ENCODE peak calls at places on chromosomes 3 and 15, in nine cellular contexts. D is WERI-Rb-1, H is fibroblast of the aortic adventitia, T is BJ, M is dorsolateral prefrontal cortex, R is uterus, F is fibroblast of lung, L is AG04449, P is HepG2. Y is an unnamed sample.

GRCh38 chr3:50609743-50610085 is 1.9 kb downstream of the CISH start:
- DNase-seq in D (no peak), H (no peak), T (no peak), M (no peak), R (no peak), F (no peak), L (no peak), P (no peak), Y (no peak)

GRCh38 chr15:75921732-75922703 is 18.3 kb downstream of the FBXO22 start:
- DNase-seq in D (peak; percentile 63), H (peak; percentile 89), T (no peak), M (no peak), R (peak; percentile 17), F (peak; percentile 60), L (peak; percentile 37), P (peak; percentile 51), Y (peak; percentile 90)

GRCh38 chr15:63196846-63197245 is 7.4 kb downstream of the RAB8B start:
- DNase-seq in D (peak; percentile 28), H (no peak), T (no peak), M (no peak), R (no peak), F (no peak), L (no peak), P (no peak), Y (no peak)

GRCh38 chr3:123920868-123921267 is 36.7 kb upstream of the MYLK start:
- DNase-seq in D (no peak), H (no peak), T (no peak), M (no peak), R (no peak), F (peak; percentile 12), L (no peak), P (no peak), Y (no peak)

GRCh38 chr15:98085003-98085639 is 124.6 kb downstream of the ARRDC4 start:
- DNase-seq in D (peak; percentile 16), H (peak; percentile 90), T (no peak), M (peak; percentile 39), R (no peak), F (peak; percentile 50), L (no peak), P (peak; percentile 43), Y (peak; percentile 87)

GRCh38 chr3:127456471-127457093 is 134.0 kb downstream of the TPRA1 start:
- DNase-seq in D (no peak), H (peak; percentile 34), T (no peak), M (no peak), R (no peak), F (peak; percentile 72), L (no peak), P (no peak), Y (peak; percentile 22)

GRCh38 chr3:38031022-38031994 is 1.9 kb upstream of the PLCD1 start:
- DNase-seq in D (no peak), H (peak; percentile 46), T (no peak), M (no peak), R (peak; percentile 50), F (peak; percentile 38), L (no peak), P (no peak), Y (no peak)

GRCh38 chr15:74768771-74769342 is 13.0 kb upstream of the CSK start:
- DNase-seq in D (peak; percentile 71), H (peak; percentile 54), T (no peak), M (peak; percentile 76), R (peak; percentile 55), F (peak; percentile 29), L (no peak), P (peak; percentile 55), Y (peak; percentile 50)

GRCh38 chr3:42033741-42034140 is 57.4 kb upstream of the TRAK1 start:
- DNase-seq in D (no peak), H (peak; percentile 52), T (no peak), M (no peak), R (no peak), F (peak; percentile 64), L (no peak), P (no peak), Y (no peak)

GRCh38 chr3:138381413-138381901 is 33.1 kb downstream of the MRAS start:
- DNase-seq in D (no peak), H (peak; percentile 41), T (no peak), M (peak; percentile 88), R (peak; percentile 41), F (peak; percentile 67), L (no peak), P (no peak), Y (peak; percentile 47)

GRCh38 chr3:196008387-196008786 is 73.5 kb downstream of the TFRC start:
- DNase-seq in D (no peak), H (no peak), T (no peak), M (no peak), R (no peak), F (no peak), L (no peak), P (no peak), Y (no peak)

GRCh38 chr3:184335661-184336483 is 1.5 kb upstream of the FAM131A start:
- DNase-seq in D (peak; percentile 91), H (peak; percentile 75), T (no peak), M (peak; percentile 86), R (peak; percentile 90), F (peak; percentile 76), L (no peak), P (peak; percentile 54), Y (peak; percentile 83)

GRCh38 chr3:183968846-183969245 is 48.8 kb downstream of the ABCC5 start:
- DNase-seq in D (no peak), H (no peak), T (peak; percentile 19), M (no peak), R (no peak), F (no peak), L (peak; percentile 2), P (no peak), Y (peak; percentile 4)

GRCh38 chr3:193857996-193858395 is 265.0 kb downstream of the OPA1 start:
- DNase-seq in D (no peak), H (peak; percentile 97), T (peak; percentile 59), M (no peak), R (no peak), F (peak; percentile 99), L (peak; percentile 71), P (no peak), Y (peak; percentile 96)

GRCh38 chr3:45790611-45791010 is 5.7 kb downstream of the SLC6A20 start:
- DNase-seq in D (no peak), H (no peak), T (no peak), M (no peak), R (no peak), F (no peak), L (no peak), P (no peak), Y (no peak)

GRCh38 chr3:101039285-101039684 is 46.1 kb upstream of the ABI3BP start:
- DNase-seq in D (no peak), H (no peak), T (no peak), M (no peak), R (no peak), F (no peak), L (no peak), P (no peak), Y (no peak)

GRCh38 chr3:136929984-136930671 is 27.7 kb upstream of the IL20RB start:
- DNase-seq in D (no peak), H (peak; percentile 68), T (no peak), M (no peak), R (peak; percentile 49), F (peak; percentile 23), L (no peak), P (no peak), Y (peak; percentile 67)

DNA sequence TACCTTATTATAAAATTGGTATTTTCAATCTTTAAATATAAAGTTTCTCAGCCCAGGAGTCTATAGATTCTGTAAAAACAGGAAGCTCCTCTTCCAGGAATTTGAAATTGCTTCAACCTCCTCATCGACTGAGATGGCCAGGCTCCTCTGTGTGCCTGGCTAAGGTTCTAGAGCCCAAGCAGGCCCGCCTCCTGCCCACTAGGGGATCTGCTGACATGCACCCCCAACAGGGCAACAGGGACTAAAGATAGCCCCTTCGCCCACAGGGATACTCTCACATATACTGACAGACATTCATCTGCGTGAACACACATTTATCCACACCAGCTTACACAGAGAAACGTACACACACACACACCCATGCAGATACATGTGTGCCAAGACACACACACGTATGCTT is 183.1 kb upstream of the TLE3 start:
- DNase-seq in D (peak; percentile 0), H (no peak), T (no peak), M (no peak), R (no peak), F (no peak), L (no peak), P (no peak), Y (no peak)
- H3K4me3 ChIP-seq in D (no peak overlapping the region), H (no peak overlapping the region), T (no peak overlapping the region), M (no peak overlapping the region), R (no peak overlapping the region), F (no peak overlapping the region), L (no peak overlapping the region), P (no peak overlapping the region), Y (no peak overlapping the region)

DNA sequence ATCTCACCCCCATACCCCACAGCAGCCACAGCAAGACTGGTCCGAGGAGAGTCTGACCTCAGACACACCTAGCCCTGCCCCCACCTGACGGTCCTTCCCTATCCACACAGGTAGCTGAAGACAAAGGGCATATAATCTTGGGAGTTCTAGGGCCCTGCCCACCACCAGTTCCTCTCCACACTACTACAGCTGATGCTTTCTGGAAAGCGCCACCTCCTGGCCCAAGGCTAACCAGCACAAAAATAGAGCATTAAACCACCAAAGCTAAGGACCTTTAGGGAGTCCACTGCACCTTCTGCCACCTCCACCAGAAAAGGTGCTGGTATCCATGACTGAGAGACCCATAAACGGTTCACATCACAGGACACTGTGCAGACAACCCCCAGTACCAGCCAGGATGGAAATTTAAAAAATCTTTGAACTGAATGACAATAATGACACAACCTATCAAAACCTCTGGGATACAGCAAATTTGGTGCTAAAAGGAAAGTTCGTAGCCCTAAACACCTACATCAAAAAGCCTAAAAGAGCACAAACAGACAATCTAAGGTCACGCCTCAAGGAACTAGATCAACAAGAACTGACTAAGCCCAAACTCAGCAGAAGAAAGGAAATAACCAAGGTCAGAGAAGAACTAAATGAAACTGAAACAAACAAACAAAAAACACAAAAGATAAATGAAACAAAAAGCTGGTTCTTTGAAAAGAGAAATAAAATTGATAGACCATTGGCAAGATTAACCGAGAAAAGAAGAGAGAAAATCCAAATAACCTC is 122.1 kb upstream of the TPRG1 start:
- DNase-seq in D (peak; percentile 24), H (no peak), T (no peak), M (no peak), R (no peak), F (no peak), L (no peak), P (no peak), Y (no peak)
- TF ChIP-seq CTCF in D (peak; percentile 30), H (peak; percentile 5), T (no peak), M (no peak), R (no peak), F (peak; percentile 26), L (no peak), P (peak; percentile 44), Y (peak; percentile 34)

DNA sequence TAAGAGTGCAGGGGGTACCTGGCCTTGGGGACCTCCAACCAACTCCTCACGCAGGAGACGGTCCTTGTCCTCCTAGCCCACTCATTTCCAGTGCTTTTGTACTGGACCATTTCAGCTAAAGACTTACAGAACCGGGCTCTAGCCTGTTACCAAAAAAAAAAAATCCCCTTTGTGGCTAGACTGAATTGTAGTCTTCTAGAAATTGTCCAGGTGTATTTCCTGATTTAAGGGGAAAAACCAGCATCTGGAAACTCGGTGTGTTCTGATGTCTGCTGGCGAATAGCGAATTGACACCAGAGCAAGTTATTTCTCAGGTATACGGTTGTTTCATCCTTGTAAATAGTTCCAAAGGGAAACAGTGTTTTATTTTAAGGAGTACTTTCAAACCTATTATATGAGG is 21.1 kb upstream of the MINDY4B start:
- DNase-seq in D (no peak), H (no peak), T (no peak), M (no peak), R (no peak), F (no peak), L (no peak), P (no peak), Y (no peak)
- H3K4me3 ChIP-seq in D (no peak overlapping the region), H (no peak overlapping the region), T (no peak overlapping the region), M (peak overlapping the region; percentile 44), R (no peak overlapping the region), F (no peak overlapping the region), L (no peak overlapping the region), P (no peak overlapping the region), Y (no peak overlapping the region)

GRCh38 chr15:80323285-80323684 is 71.3 kb upstream of the CTXND1 start:
- DNase-seq in D (no peak), H (no peak), T (no peak), M (no peak), R (no peak), F (no peak), L (no peak), P (no peak), Y (no peak)
- TF ChIP-seq CTCF in D (no peak), H (peak; percentile 29), T (peak; percentile 25), M (no peak), R (no peak), F (peak; percentile 25), L (no peak), P (no peak), Y (peak; percentile 28)